ENCODE peak calls at places on chromosomes 7 and 10, in eight cellular contexts. J, K, H, V, Q, D, I and Z are unnamed samples.
A peak's percentile ranks its signal among the peaks of the same experiment; 100 is the strongest.

GRCh38 chr7:29281782-29282541 is 87.4 kb downstream of the CHN2 start:
- DNase-seq in H (no peak), D (no peak), J (no peak), V (no peak), K (no peak), Q (peak; percentile 63), I (no peak), Z (peak; percentile 97)

GRCh38 chr7:63789378-63790176 is 209.1 kb upstream of the ZNF722 start:
- DNase-seq in K (no peak), Q (peak; percentile 22), V (no peak), J (no peak), I (no peak), D (no peak), H (no peak), Z (no peak)

GRCh38 chr10:3393958-3394357 is 221.4 kb upstream of the PITRM1 start:
- DNase-seq in D (no peak), V (no peak), H (no peak), I (no peak), K (no peak), J (no peak), Q (no peak), Z (no peak)

GRCh38 chr7:142813262-142813661 is 41.6 kb upstream of the EPHB6 start:
- DNase-seq in J (no peak), H (no peak), V (peak; percentile 46), I (peak; percentile 76), D (no peak), Q (no peak), K (no peak), Z (peak; percentile 80)

GRCh38 chr10:60238408-60239100 is 151.1 kb downstream of the ANK3 start:
- DNase-seq in V (peak; percentile 70), Q (no peak), I (no peak), K (peak; percentile 57), H (peak; percentile 30), D (no peak), J (no peak), Z (peak; percentile 26)

GRCh38 chr7:94561841-94562514 is 52.4 kb downstream of the CASD1 start:
- DNase-seq in Q (no peak), H (no peak), K (no peak), J (no peak), V (peak; percentile 62), D (no peak), I (no peak), Z (no peak)

GRCh38 chr10:1396236-1396635 is 340.1 kb downstream of the WDR37 start:
- DNase-seq in K (peak; percentile 17), Q (no peak), V (no peak), H (no peak), J (peak; percentile 31), D (no peak), I (no peak), Z (no peak)

GRCh38 chr10:56212951-56213350 is 148.1 kb downstream of the ZWINT start:
- DNase-seq in H (no peak), V (no peak), K (no peak), D (peak; percentile 24), I (no peak), Q (no peak), J (no peak), Z (no peak)

GRCh38 chr7:66950763-66951162 is 29.7 kb downstream of the TMEM248 start:
- DNase-seq in Q (no peak), J (no peak), V (peak; percentile 15), K (no peak), I (no peak), D (no peak), H (no peak), Z (no peak)

GRCh38 chr10:52213511-52213831 is 100.6 kb upstream of the DKK1 start:
- DNase-seq in D (no peak), V (peak; percentile 75), J (no peak), H (no peak), Q (no peak), I (no peak), K (peak; percentile 56), Z (peak; percentile 55)

GRCh38 chr7:144069953-144070352 is 342 bp downstream of the OR2A25 start:
- DNase-seq in H (no peak), K (no peak), V (no peak), Q (no peak), I (no peak), J (no peak), D (no peak), Z (no peak)

GRCh38 chr7:17580141-17580540 is 281.7 kb downstream of the AHR start:
- DNase-seq in J (peak; percentile 46), D (no peak), H (peak; percentile 48), Q (no peak), V (peak; percentile 94), I (no peak), K (no peak), Z (peak; percentile 57)

GRCh38 chr7:18508441-18509427 is 13.2 kb downstream of the HDAC9 start:
- DNase-seq in D (no peak), K (no peak), I (no peak), Q (no peak), V (peak; percentile 98), H (peak; percentile 79), J (peak; percentile 88), Z (peak; percentile 99)

GRCh38 chr7:33024189-33024757 is 38.3 kb downstream of the NT5C3A start:
- DNase-seq in Q (no peak), J (no peak), D (no peak), K (no peak), V (peak; percentile 77), I (no peak), H (peak; percentile 32), Z (no peak)

GRCh38 chr7:86785641-86786040 is 141.9 kb downstream of the GRM3 start:
- DNase-seq in H (no peak), K (no peak), I (no peak), Q (no peak), J (no peak), V (no peak), D (no peak), Z (no peak)

GRCh38 chr7:81583090-81583489 is 186.8 kb downstream of the HGF start:
- DNase-seq in H (no peak), I (no peak), Q (no peak), J (no peak), K (no peak), V (no peak), D (no peak), Z (no peak)

GRCh38 chr7:24715661-24716479 is 41.4 kb downstream of the GSDME start:
- DNase-seq in K (no peak), D (no peak), J (peak; percentile 38), Q (no peak), H (no peak), I (peak; percentile 60), V (peak; percentile 66), Z (no peak)

GRCh38 chr7:106569500-106569929 is 91.4 kb downstream of the CCDC71L start:
- DNase-seq in K (no peak), H (no peak), D (no peak), J (no peak), I (no peak), V (no peak), Q (no peak), Z (no peak)

GRCh38 chr7:19575909-19576557 is 132.8 kb downstream of the POLR1F start:
- DNase-seq in Q (no peak), H (no peak), I (no peak), J (no peak), K (no peak), V (no peak), D (no peak), Z (peak; percentile 27)

GRCh38 chr10:86100581-86101061 is 266.0 kb downstream of the GRID1 start:
- DNase-seq in H (no peak), I (peak; percentile 13), K (peak; percentile 52), V (peak; percentile 4), Q (no peak), J (peak; percentile 18), D (no peak), Z (no peak)

GRCh38 chr7:73706122-73707044 is 13.1 kb downstream of the STX1A start:
- DNase-seq in Q (no peak), K (no peak), D (no peak), I (no peak), V (peak; percentile 52), H (no peak), J (no peak), Z (peak; percentile 11)

GRCh38 chr10:122458693-122459092 is 2.7 kb upstream of the HTRA1 start:
- DNase-seq in J (peak; percentile 38), V (no peak), Q (no peak), K (no peak), H (no peak), I (no peak), D (no peak), Z (no peak)

GRCh38 chr7:139075031-139075652 is 34.4 kb downstream of the ZC3HAV1 start:
- DNase-seq in H (peak; percentile 65), D (peak; percentile 60), V (peak; percentile 77), Q (peak; percentile 50), J (peak; percentile 60), I (peak; percentile 78), K (peak; percentile 89), Z (peak; percentile 25)

DNA sequence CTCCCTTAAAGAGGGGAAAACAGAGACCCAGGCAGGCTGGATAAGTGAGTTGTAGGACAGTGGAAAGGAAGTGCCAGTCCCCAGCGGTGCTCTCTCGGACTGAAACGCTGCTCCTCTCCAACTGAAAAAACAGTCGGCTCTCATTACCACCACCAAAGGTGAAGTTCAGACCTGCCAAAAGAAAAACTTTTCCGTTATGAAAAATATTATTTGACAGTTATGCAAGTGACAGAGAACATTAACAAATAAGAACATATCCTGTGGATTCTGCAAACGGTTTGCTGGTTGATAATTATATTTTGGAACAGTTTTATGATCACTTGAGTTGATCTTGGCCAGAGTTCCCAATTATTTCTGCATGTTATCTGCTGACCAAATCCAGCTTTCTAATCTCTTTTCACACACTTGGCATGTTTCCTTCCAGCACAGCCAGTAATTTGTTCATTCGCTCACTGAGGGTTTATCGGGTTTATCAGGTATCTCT is 82.6 kb downstream of the PTPRE start:
- DNase-seq in Q (no peak), J (no peak), H (no peak), K (peak; percentile 37), I (no peak), D (no peak), V (no peak), Z (no peak)
- H3K27ac ChIP-seq in Q (peak overlapping the region; percentile 53), J (no peak overlapping the region), H (no peak overlapping the region), K (no peak overlapping the region), I (no peak overlapping the region), D (peak overlapping the region; percentile 59), V (no peak overlapping the region), Z (no peak overlapping the region)

GRCh38 chr10:10658157-10658556 is 359.5 kb upstream of the CELF2 start:
- DNase-seq in K (no peak), Q (no peak), V (peak; percentile 43), J (no peak), D (no peak), I (no peak), H (no peak), Z (no peak)
- H3K27ac ChIP-seq in K (no peak overlapping the region), Q (peak overlapping the region; percentile 60), V (peak overlapping the region; percentile 50), J (no peak overlapping the region), D (no peak overlapping the region), I (no peak overlapping the region), H (no peak overlapping the region), Z (no peak overlapping the region)

GRCh38 chr7:36819639-36820038 is 95.3 kb upstream of the AOAH start:
- DNase-seq in D (no peak), K (no peak), J (no peak), Q (no peak), I (no peak), H (no peak), V (no peak), Z (no peak)
- H3K27ac ChIP-seq in D (no peak overlapping the region), K (no peak overlapping the region), J (no peak overlapping the region), Q (no peak overlapping the region), I (no peak overlapping the region), H (no peak overlapping the region), V (no peak overlapping the region), Z (no peak overlapping the region)

GRCh38 chr7:150375662-150376521 is 3.2 kb upstream of the ZNF775 start:
- DNase-seq in K (peak; percentile 46), H (no peak), D (no peak), I (peak; percentile 60), V (no peak), J (no peak), Q (no peak), Z (no peak)
- H3K27ac ChIP-seq in K (no peak overlapping the region), H (no peak overlapping the region), D (no peak overlapping the region), I (peak overlapping the region; percentile 98), V (no peak overlapping the region), J (no peak overlapping the region), Q (no peak overlapping the region), Z (no peak overlapping the region)